ENCODE peak calls at places on chromosomes 2 and 18, in six cellular contexts. S is EL, L is T-helper 1 cell, H is B cell, M is upper lobe of right lung, Z is SHP77. N is an unnamed sample.

GRCh38 chr2:183963609-183964008 is 634.7 kb upstream of the ZNF804A start:
- DNase-seq in S (no peak), L (no peak), H (no peak), M (no peak), Z (no peak), N (no peak)

GRCh38 chr2:78718483-78718882 is 307.0 kb upstream of the REG3G start:
- DNase-seq in S (no peak), L (no peak), H (no peak), M (no peak), Z (no peak), N (no peak)

GRCh38 chr2:164495491-164496223 is 125.6 kb downstream of the GRB14 start:
- DNase-seq in S (peak), L (no peak), H (no peak), M (no peak), Z (no peak), N (peak)

GRCh38 chr18:10072659-10073309 is 159.0 kb downstream of the VAPA start:
- DNase-seq in S (peak), L (no peak), H (no peak), M (no peak), Z (no peak), N (no peak)

GRCh38 chr2:221423212-221423804 is 148.8 kb downstream of the EPHA4 start:
- DNase-seq in S (no peak), L (no peak), H (no peak), M (no peak), Z (no peak), N (no peak)

GRCh38 chr2:88540346-88540745 is 86.9 kb downstream of the EIF2AK3 start:
- DNase-seq in S (peak), L (no peak), H (no peak), M (no peak), Z (no peak), N (no peak)

GRCh38 chr2:118274841-118275510 is 186.7 kb downstream of the INSIG2 start:
- DNase-seq in S (no peak), L (no peak), H (no peak), M (no peak), Z (no peak), N (no peak)

GRCh38 chr2:120952318-120952717 is 216.7 kb downstream of the GLI2 start:
- DNase-seq in S (peak), L (no peak), H (no peak), M (no peak), Z (no peak), N (no peak)

GRCh38 chr18:32095571-32096229 is 4.0 kb downstream of the RNF138 start:
- DNase-seq in S (no peak), L (no peak), H (no peak), M (no peak), Z (no peak), N (no peak)

GRCh38 chr2:196289000-196289399 is 117.6 kb upstream of the STK17B start:
- DNase-seq in S (no peak), L (no peak), H (no peak), M (no peak), Z (no peak), N (no peak)

GRCh38 chr2:134717706-134718094 is 1.1 kb downstream of the TMEM163 start:
- DNase-seq in S (no peak), L (no peak), H (no peak), M (no peak), Z (no peak), N (no peak)

GRCh38 chr2:109386004-109386695 is 227.6 kb downstream of the SEPTIN10 start:
- DNase-seq in S (no peak), L (no peak), H (no peak), M (peak), Z (no peak), N (no peak)

GRCh38 chr18:21769206-21769605 is 28.6 kb downstream of the MIB1 start:
- DNase-seq in S (peak), L (no peak), H (no peak), M (no peak), Z (no peak), N (no peak)

GRCh38 chr2:85162746-85163301 is 29.6 kb downstream of the TCF7L1 start:
- DNase-seq in S (peak), L (no peak), H (no peak), M (no peak), Z (no peak), N (no peak)

GRCh38 chr2:50535971-50536759 is 495.8 kb downstream of the NRXN1 start:
- DNase-seq in S (peak), L (no peak), H (no peak), M (no peak), Z (peak), N (peak)

GRCh38 chr2:27860111-27860510 is 30.1 kb downstream of the RBKS start:
- DNase-seq in S (peak), L (no peak), H (no peak), M (no peak), Z (no peak), N (no peak)

GRCh38 chr2:71933467-71934319 is 214.0 kb downstream of the CYP26B1 start:
- DNase-seq in S (peak), L (no peak), H (no peak), M (peak), Z (no peak), N (no peak)

GRCh38 chr2:26685943-26686839 is 6.3 kb upstream of the KCNK3 start:
- DNase-seq in S (no peak), L (no peak), H (no peak), M (no peak), Z (peak), N (no peak)

GRCh38 chr2:78218066-78218465 is 695.9 kb upstream of the LRRTM4 start:
- DNase-seq in S (no peak), L (no peak), H (no peak), M (no peak), Z (no peak), N (no peak)

GRCh38 chr18:54878057-54878661 is 49.9 kb downstream of the RAB27B start:
- DNase-seq in S (no peak), L (no peak), H (no peak), M (no peak), Z (no peak), N (no peak)

GRCh38 chr2:230411484-230412368 is 4.3 kb upstream of the SP100 start:
- DNase-seq in S (peak), L (peak), H (peak), M (peak), Z (peak), N (peak)

GRCh38 chr2:233082222-233082933 is 22.2 kb downstream of the INPP5D start:
- DNase-seq in S (no peak), L (no peak), H (peak), M (peak), Z (no peak), N (no peak)

GRCh38 chr2:43246641-43247040 is 20.2 kb upstream of the ZFP36L2 start:
- DNase-seq in S (no peak), L (no peak), H (no peak), M (no peak), Z (no peak), N (no peak)

GRCh38 chr18:11523809-11524208 is 85.6 kb upstream of the SLC35G4 start:
- DNase-seq in S (peak), L (no peak), H (no peak), M (no peak), Z (no peak), N (no peak)

GRCh38 chr2:179543361-179543901 is 278.8 kb upstream of the SESTD1 start:
- DNase-seq in S (peak), L (no peak), H (no peak), M (no peak), Z (no peak), N (no peak)

GRCh38 chr18:63087421-63088230 is 231.9 kb downstream of the BCL2 start:
- DNase-seq in S (no peak), L (no peak), H (no peak), M (no peak), Z (no peak), N (no peak)

GRCh38 chr18:26655614-26656400 is 107.5 kb upstream of the KCTD1 start:
- DNase-seq in S (peak), L (no peak), H (no peak), M (peak), Z (peak), N (peak)

GRCh38 chr2:128440087-128440665 is 121.5 kb upstream of the HS6ST1 start:
- DNase-seq in S (no peak), L (no peak), H (no peak), M (peak), Z (no peak), N (no peak)

GRCh38 chr2:550860-551259 is 126.3 kb downstream of the TMEM18 start:
- DNase-seq in S (no peak), L (no peak), H (no peak), M (no peak), Z (no peak), N (no peak)

GRCh38 chr2:226581004-226581403 is 218.6 kb downstream of the IRS1 start:
- DNase-seq in S (no peak), L (no peak), H (no peak), M (no peak), Z (no peak), N (no peak)

GRCh38 chr2:233489666-233490065 is 76.9 kb downstream of the USP40 start:
- DNase-seq in S (peak), L (no peak), H (no peak), M (no peak), Z (no peak), N (peak)

GRCh38 chr2:205545971-205546370 is 136.3 kb upstream of the NRP2 start:
- DNase-seq in S (no peak), L (no peak), H (no peak), M (no peak), Z (no peak), N (no peak)

GRCh38 chr2:199932312-199932855 is 21.3 kb downstream of the C2orf69 start:
- DNase-seq in S (peak), L (no peak), H (no peak), M (no peak), Z (no peak), N (peak)

GRCh38 chr2:200702646-200703118 is 109.0 kb upstream of the BZW1 start:
- DNase-seq in S (no peak), L (no peak), H (no peak), M (no peak), Z (no peak), N (no peak)

GRCh38 chr2:218993345-218994315 is at the start of gene CRYBA2:
- DNase-seq in S (peak), L (no peak), H (peak), M (peak), Z (peak), N (no peak)

GRCh38 chr2:172460780-172461201 is 33.4 kb downstream of the ITGA6 start:
- DNase-seq in S (no peak), L (no peak), H (no peak), M (no peak), Z (no peak), N (no peak)

GRCh38 chr2:20614201-20615045 is 36.5 kb downstream of the HS1BP3 start:
- DNase-seq in S (no peak), L (no peak), H (no peak), M (peak), Z (peak), N (no peak)